ENCODE peak calls at places on chromosomes 13 and 19, in four cellular contexts. O is substantia nigra, M is hippocampal formation, C is NCI-H2029. B is an unnamed sample.

GRCh38 chr13:70237131-70237530 is 128.9 kb upstream of the KLHL1 start:
- DNase-seq in M (no peak), C (no peak), O (no peak), B (no peak)

GRCh38 chr19:6767081-6767356 is 216 bp downstream of the SH2D3A start:
- DNase-seq in O (no peak), C (peak; percentile 45), M (no peak), B (no peak)

GRCh38 chr19:52214241-52214640 is 24.4 kb downstream of the PPP2R1A start:
- DNase-seq in C (no peak), M (no peak), O (no peak), B (no peak)

GRCh38 chr13:99501952-99502310 is 659 bp downstream of the TM9SF2 start:
- DNase-seq in C (no peak), O (peak; percentile 36), M (no peak), B (no peak)

GRCh38 chr19:33818426-33818825 is 21.8 kb downstream of the KCTD15 start:
- DNase-seq in O (no peak), M (no peak), C (no peak), B (no peak)

GRCh38 chr19:1090731-1091543 is 4.2 kb downstream of the POLR2E start:
- DNase-seq in O (no peak), M (no peak), C (no peak), B (no peak)

GRCh38 chr19:3987619-3988371 is 2.5 kb upstream of the EEF2 start:
- DNase-seq in C (peak; percentile 87), M (peak; percentile 72), O (peak; percentile 84), B (peak; percentile 79)

GRCh38 chr19:35120492-35120891 is 4.9 kb downstream of the FXYD3 start:
- DNase-seq in M (no peak), O (peak; percentile 39), C (no peak), B (no peak)

GRCh38 chr19:35404879-35405622 is 34.2 kb downstream of the GPR42 start:
- DNase-seq in M (no peak), C (no peak), O (peak; percentile 17), B (no peak)

GRCh38 chr13:106318941-106319411 is 216.5 kb downstream of the EFNB2 start:
- DNase-seq in M (no peak), O (no peak), C (no peak), B (no peak)

GRCh38 chr19:6564393-6564792 is 26.6 kb downstream of the CD70 start:
- DNase-seq in M (no peak), C (no peak), O (no peak), B (no peak)

GRCh38 chr13:66520511-66521390 is 709.4 kb downstream of the PCDH9 start:
- DNase-seq in C (no peak), O (no peak), M (no peak), B (no peak)

GRCh38 chr19:4278926-4279529 is at the start of gene SHD:
- DNase-seq in O (peak; percentile 68), C (no peak), M (no peak), B (no peak)

GRCh38 chr13:98105929-98106336 is 37.0 kb upstream of the FARP1 start:
- DNase-seq in O (no peak), M (no peak), C (no peak), B (no peak)

GRCh38 chr13:67736646-67737420 is 506.7 kb upstream of the PCDH9 start:
- DNase-seq in M (peak; percentile 75), C (no peak), O (peak; percentile 1), B (no peak)

GRCh38 chr19:45670670-45671453 is 2.8 kb downstream of the GIPR start:
- DNase-seq in M (no peak), C (peak; percentile 89), O (peak; percentile 82), B (no peak)

B was measured in DMS79.